ENCODE peak calls at places on chromosomes 4 and X, in ten cellular contexts. One of them, this sample, is unnamed.

GRCh38 chr4:85986266-85986665 is 373.6 kb downstream of the MAPK10 start:
- DNase-seq in HepG2: no peak
- DNase-seq in D341Med: no peak
- DNase-seq in tibial nerve: no peak
- DNase-seq in CD8-positive, alpha-beta T cell: no peak
- DNase-seq in cardiac muscle cell: no peak
- DNase-seq in stimulated activated CD8-positive, alpha-beta memory T cell treated with anti-CD3 and anti-CD28 coated beads, Interleukin-4, amount 100 ng/mL, for 4 hours: no peak
- DNase-seq in stimulated activated CD4-positive, alpha-beta T cell treated with anti-CD3 and anti-CD28 coated beads, Interleukin-12 subunit alpha, Interleukin-12 subunit beta, amount 100 ng/mL, for 48 hours: no peak
- DNase-seq in naive thymus-derived CD8-positive, alpha-beta T cell: no peak
- DNase-seq in HT1080: no peak
- DNase-seq in this sample: no peak

GRCh38 chrX:150475466-150475865 is 93.0 kb upstream of the MTM1 start:
- DNase-seq in naive thymus-derived CD8-positive, alpha-beta T cell: no peak
- DNase-seq in HepG2: no peak
- DNase-seq in stimulated activated CD4-positive, alpha-beta T cell treated with anti-CD3 and anti-CD28 coated beads, Interleukin-12 subunit alpha, Interleukin-12 subunit beta, amount 100 ng/mL, for 48 hours: no peak
- DNase-seq in D341Med: no peak
- DNase-seq in CD8-positive, alpha-beta T cell: no peak
- DNase-seq in HT1080: no peak
- DNase-seq in stimulated activated CD8-positive, alpha-beta memory T cell treated with anti-CD3 and anti-CD28 coated beads, Interleukin-4, amount 100 ng/mL, for 4 hours: no peak
- DNase-seq in tibial nerve: no peak
- DNase-seq in cardiac muscle cell: peak; percentile 33
- DNase-seq in this sample: no peak

GRCh38 chr4:146368209-146368608 is 153.5 kb downstream of the SLC10A7 start:
- DNase-seq in HT1080: no peak
- DNase-seq in cardiac muscle cell: peak; percentile 73
- DNase-seq in naive thymus-derived CD8-positive, alpha-beta T cell: no peak
- DNase-seq in CD8-positive, alpha-beta T cell: no peak
- DNase-seq in D341Med: no peak
- DNase-seq in stimulated activated CD8-positive, alpha-beta memory T cell treated with anti-CD3 and anti-CD28 coated beads, Interleukin-4, amount 100 ng/mL, for 4 hours: no peak
- DNase-seq in HepG2: no peak
- DNase-seq in stimulated activated CD4-positive, alpha-beta T cell treated with anti-CD3 and anti-CD28 coated beads, Interleukin-12 subunit alpha, Interleukin-12 subunit beta, amount 100 ng/mL, for 48 hours: no peak
- DNase-seq in tibial nerve: no peak
- DNase-seq in this sample: no peak

GRCh38 chr4:140249351-140249750 is 95.4 kb upstream of the MAML3 start:
- DNase-seq in naive thymus-derived CD8-positive, alpha-beta T cell: peak; percentile 25
- DNase-seq in HT1080: no peak
- DNase-seq in tibial nerve: no peak
- DNase-seq in cardiac muscle cell: peak; percentile 62
- DNase-seq in D341Med: no peak
- DNase-seq in stimulated activated CD8-positive, alpha-beta memory T cell treated with anti-CD3 and anti-CD28 coated beads, Interleukin-4, amount 100 ng/mL, for 4 hours: no peak
- DNase-seq in CD8-positive, alpha-beta T cell: no peak
- DNase-seq in stimulated activated CD4-positive, alpha-beta T cell treated with anti-CD3 and anti-CD28 coated beads, Interleukin-12 subunit alpha, Interleukin-12 subunit beta, amount 100 ng/mL, for 48 hours: no peak
- DNase-seq in HepG2: no peak
- DNase-seq in this sample: no peak

GRCh38 chrX:100731441-100732281 is at the start of gene SYTL4:
- DNase-seq in CD8-positive, alpha-beta T cell: no peak
- DNase-seq in stimulated activated CD8-positive, alpha-beta memory T cell treated with anti-CD3 and anti-CD28 coated beads, Interleukin-4, amount 100 ng/mL, for 4 hours: no peak
- DNase-seq in D341Med: peak; percentile 59
- DNase-seq in stimulated activated CD4-positive, alpha-beta T cell treated with anti-CD3 and anti-CD28 coated beads, Interleukin-12 subunit alpha, Interleukin-12 subunit beta, amount 100 ng/mL, for 48 hours: no peak
- DNase-seq in HepG2: no peak
- DNase-seq in naive thymus-derived CD8-positive, alpha-beta T cell: no peak
- DNase-seq in tibial nerve: no peak
- DNase-seq in cardiac muscle cell: no peak
- DNase-seq in HT1080: no peak
- DNase-seq in this sample: no peak

GRCh38 chr4:19051751-19052296 is 1030.3 kb upstream of the LCORL start:
- DNase-seq in cardiac muscle cell: no peak
- DNase-seq in HepG2: no peak
- DNase-seq in naive thymus-derived CD8-positive, alpha-beta T cell: no peak
- DNase-seq in D341Med: no peak
- DNase-seq in stimulated activated CD8-positive, alpha-beta memory T cell treated with anti-CD3 and anti-CD28 coated beads, Interleukin-4, amount 100 ng/mL, for 4 hours: no peak
- DNase-seq in stimulated activated CD4-positive, alpha-beta T cell treated with anti-CD3 and anti-CD28 coated beads, Interleukin-12 subunit alpha, Interleukin-12 subunit beta, amount 100 ng/mL, for 48 hours: no peak
- DNase-seq in tibial nerve: no peak
- DNase-seq in CD8-positive, alpha-beta T cell: no peak
- DNase-seq in HT1080: no peak
- DNase-seq in this sample: no peak

GRCh38 chr4:145170209-145170608 is 10.2 kb downstream of the OTUD4 start:
- DNase-seq in stimulated activated CD8-positive, alpha-beta memory T cell treated with anti-CD3 and anti-CD28 coated beads, Interleukin-4, amount 100 ng/mL, for 4 hours: no peak
- DNase-seq in cardiac muscle cell: peak; percentile 49
- DNase-seq in tibial nerve: no peak
- DNase-seq in stimulated activated CD4-positive, alpha-beta T cell treated with anti-CD3 and anti-CD28 coated beads, Interleukin-12 subunit alpha, Interleukin-12 subunit beta, amount 100 ng/mL, for 48 hours: no peak
- DNase-seq in naive thymus-derived CD8-positive, alpha-beta T cell: no peak
- DNase-seq in HT1080: no peak
- DNase-seq in CD8-positive, alpha-beta T cell: no peak
- DNase-seq in HepG2: no peak
- DNase-seq in D341Med: no peak
- DNase-seq in this sample: no peak

GRCh38 chrX:100673397-100673953 is 29.5 kb downstream of the SRPX2 start:
- DNase-seq in cardiac muscle cell: peak; percentile 79
- DNase-seq in tibial nerve: no peak
- DNase-seq in HepG2: no peak
- DNase-seq in CD8-positive, alpha-beta T cell: no peak
- DNase-seq in D341Med: no peak
- DNase-seq in stimulated activated CD4-positive, alpha-beta T cell treated with anti-CD3 and anti-CD28 coated beads, Interleukin-12 subunit alpha, Interleukin-12 subunit beta, amount 100 ng/mL, for 48 hours: no peak
- DNase-seq in naive thymus-derived CD8-positive, alpha-beta T cell: no peak
- DNase-seq in HT1080: peak; percentile 69
- DNase-seq in stimulated activated CD8-positive, alpha-beta memory T cell treated with anti-CD3 and anti-CD28 coated beads, Interleukin-4, amount 100 ng/mL, for 4 hours: no peak
- DNase-seq in this sample: no peak

GRCh38 chrX:105653891-105654290 is 168.4 kb upstream of the NRK start:
- DNase-seq in CD8-positive, alpha-beta T cell: no peak
- DNase-seq in stimulated activated CD8-positive, alpha-beta memory T cell treated with anti-CD3 and anti-CD28 coated beads, Interleukin-4, amount 100 ng/mL, for 4 hours: no peak
- DNase-seq in tibial nerve: no peak
- DNase-seq in D341Med: no peak
- DNase-seq in naive thymus-derived CD8-positive, alpha-beta T cell: no peak
- DNase-seq in HepG2: no peak
- DNase-seq in stimulated activated CD4-positive, alpha-beta T cell treated with anti-CD3 and anti-CD28 coated beads, Interleukin-12 subunit alpha, Interleukin-12 subunit beta, amount 100 ng/mL, for 48 hours: no peak
- DNase-seq in HT1080: peak; percentile 5
- DNase-seq in cardiac muscle cell: peak; percentile 16
- DNase-seq in this sample: no peak

GRCh38 chrX:29813174-29813573 is 402.2 kb upstream of the MAGEB2 start:
- DNase-seq in HT1080: no peak
- DNase-seq in D341Med: no peak
- DNase-seq in tibial nerve: no peak
- DNase-seq in stimulated activated CD4-positive, alpha-beta T cell treated with anti-CD3 and anti-CD28 coated beads, Interleukin-12 subunit alpha, Interleukin-12 subunit beta, amount 100 ng/mL, for 48 hours: no peak
- DNase-seq in stimulated activated CD8-positive, alpha-beta memory T cell treated with anti-CD3 and anti-CD28 coated beads, Interleukin-4, amount 100 ng/mL, for 4 hours: no peak
- DNase-seq in cardiac muscle cell: no peak
- DNase-seq in CD8-positive, alpha-beta T cell: no peak
- DNase-seq in naive thymus-derived CD8-positive, alpha-beta T cell: no peak
- DNase-seq in HepG2: no peak
- DNase-seq in this sample: no peak

GRCh38 chrX:37998586-37999267 is 7.6 kb upstream of the SYTL5 start:
- DNase-seq in HT1080: peak; percentile 77
- DNase-seq in CD8-positive, alpha-beta T cell: no peak
- DNase-seq in tibial nerve: no peak
- DNase-seq in stimulated activated CD4-positive, alpha-beta T cell treated with anti-CD3 and anti-CD28 coated beads, Interleukin-12 subunit alpha, Interleukin-12 subunit beta, amount 100 ng/mL, for 48 hours: no peak
- DNase-seq in naive thymus-derived CD8-positive, alpha-beta T cell: no peak
- DNase-seq in D341Med: no peak
- DNase-seq in stimulated activated CD8-positive, alpha-beta memory T cell treated with anti-CD3 and anti-CD28 coated beads, Interleukin-4, amount 100 ng/mL, for 4 hours: no peak
- DNase-seq in HepG2: no peak
- DNase-seq in cardiac muscle cell: no peak
- DNase-seq in this sample: no peak

GRCh38 chr4:102817613-102818268 is 9.6 kb downstream of the UBE2D3 start:
- DNase-seq in HT1080: no peak
- DNase-seq in stimulated activated CD4-positive, alpha-beta T cell treated with anti-CD3 and anti-CD28 coated beads, Interleukin-12 subunit alpha, Interleukin-12 subunit beta, amount 100 ng/mL, for 48 hours: no peak
- DNase-seq in tibial nerve: no peak
- DNase-seq in HepG2: no peak
- DNase-seq in cardiac muscle cell: no peak
- DNase-seq in stimulated activated CD8-positive, alpha-beta memory T cell treated with anti-CD3 and anti-CD28 coated beads, Interleukin-4, amount 100 ng/mL, for 4 hours: no peak
- DNase-seq in naive thymus-derived CD8-positive, alpha-beta T cell: no peak
- DNase-seq in CD8-positive, alpha-beta T cell: no peak
- DNase-seq in D341Med: no peak
- DNase-seq in this sample: no peak

GRCh38 chr4:147362868-147363440 is 117.9 kb upstream of the EDNRA start:
- DNase-seq in D341Med: no peak
- DNase-seq in stimulated activated CD4-positive, alpha-beta T cell treated with anti-CD3 and anti-CD28 coated beads, Interleukin-12 subunit alpha, Interleukin-12 subunit beta, amount 100 ng/mL, for 48 hours: no peak
- DNase-seq in tibial nerve: peak; percentile 53
- DNase-seq in naive thymus-derived CD8-positive, alpha-beta T cell: no peak
- DNase-seq in CD8-positive, alpha-beta T cell: no peak
- DNase-seq in cardiac muscle cell: peak; percentile 88
- DNase-seq in stimulated activated CD8-positive, alpha-beta memory T cell treated with anti-CD3 and anti-CD28 coated beads, Interleukin-4, amount 100 ng/mL, for 4 hours: no peak
- DNase-seq in HepG2: no peak
- DNase-seq in HT1080: no peak
- DNase-seq in this sample: no peak

GRCh38 chr4:126977306-126977705 is 655.5 kb upstream of the INTU start:
- DNase-seq in cardiac muscle cell: peak; percentile 22
- DNase-seq in naive thymus-derived CD8-positive, alpha-beta T cell: no peak
- DNase-seq in stimulated activated CD4-positive, alpha-beta T cell treated with anti-CD3 and anti-CD28 coated beads, Interleukin-12 subunit alpha, Interleukin-12 subunit beta, amount 100 ng/mL, for 48 hours: no peak
- DNase-seq in tibial nerve: no peak
- DNase-seq in CD8-positive, alpha-beta T cell: no peak
- DNase-seq in HT1080: peak; percentile 10
- DNase-seq in stimulated activated CD8-positive, alpha-beta memory T cell treated with anti-CD3 and anti-CD28 coated beads, Interleukin-4, amount 100 ng/mL, for 4 hours: no peak
- DNase-seq in HepG2: no peak
- DNase-seq in D341Med: no peak
- DNase-seq in this sample: no peak

GRCh38 chrX:116284383-116284782 is 113.8 kb downstream of the AGTR2 start:
- DNase-seq in tibial nerve: no peak
- DNase-seq in cardiac muscle cell: no peak
- DNase-seq in CD8-positive, alpha-beta T cell: no peak
- DNase-seq in HT1080: no peak
- DNase-seq in stimulated activated CD4-positive, alpha-beta T cell treated with anti-CD3 and anti-CD28 coated beads, Interleukin-12 subunit alpha, Interleukin-12 subunit beta, amount 100 ng/mL, for 48 hours: no peak
- DNase-seq in naive thymus-derived CD8-positive, alpha-beta T cell: no peak
- DNase-seq in D341Med: no peak
- DNase-seq in HepG2: no peak
- DNase-seq in stimulated activated CD8-positive, alpha-beta memory T cell treated with anti-CD3 and anti-CD28 coated beads, Interleukin-4, amount 100 ng/mL, for 4 hours: no peak
- DNase-seq in this sample: peak; percentile 17

GRCh38 chrX:10098235-10098819 is 58.4 kb upstream of the CLCN4 start:
- DNase-seq in HT1080: no peak
- DNase-seq in tibial nerve: no peak
- DNase-seq in HepG2: no peak
- DNase-seq in naive thymus-derived CD8-positive, alpha-beta T cell: peak; percentile 68
- DNase-seq in D341Med: no peak
- DNase-seq in stimulated activated CD8-positive, alpha-beta memory T cell treated with anti-CD3 and anti-CD28 coated beads, Interleukin-4, amount 100 ng/mL, for 4 hours: peak; percentile 44
- DNase-seq in stimulated activated CD4-positive, alpha-beta T cell treated with anti-CD3 and anti-CD28 coated beads, Interleukin-12 subunit alpha, Interleukin-12 subunit beta, amount 100 ng/mL, for 48 hours: peak; percentile 28
- DNase-seq in CD8-positive, alpha-beta T cell: no peak
- DNase-seq in cardiac muscle cell: no peak
- DNase-seq in this sample: no peak

GRCh38 chr4:134200811-134201215 is 776 bp downstream of the PABPC4L start:
- DNase-seq in stimulated activated CD8-positive, alpha-beta memory T cell treated with anti-CD3 and anti-CD28 coated beads, Interleukin-4, amount 100 ng/mL, for 4 hours: no peak
- DNase-seq in tibial nerve: no peak
- DNase-seq in stimulated activated CD4-positive, alpha-beta T cell treated with anti-CD3 and anti-CD28 coated beads, Interleukin-12 subunit alpha, Interleukin-12 subunit beta, amount 100 ng/mL, for 48 hours: no peak
- DNase-seq in naive thymus-derived CD8-positive, alpha-beta T cell: no peak
- DNase-seq in HT1080: no peak
- DNase-seq in cardiac muscle cell: peak; percentile 15
- DNase-seq in D341Med: no peak
- DNase-seq in CD8-positive, alpha-beta T cell: no peak
- DNase-seq in HepG2: no peak
- DNase-seq in this sample: no peak

GRCh38 chrX:46465203-46465602 is 80.0 kb downstream of the ZNF674 start:
- DNase-seq in naive thymus-derived CD8-positive, alpha-beta T cell: no peak
- DNase-seq in stimulated activated CD8-positive, alpha-beta memory T cell treated with anti-CD3 and anti-CD28 coated beads, Interleukin-4, amount 100 ng/mL, for 4 hours: no peak
- DNase-seq in D341Med: no peak
- DNase-seq in CD8-positive, alpha-beta T cell: no peak
- DNase-seq in tibial nerve: no peak
- DNase-seq in stimulated activated CD4-positive, alpha-beta T cell treated with anti-CD3 and anti-CD28 coated beads, Interleukin-12 subunit alpha, Interleukin-12 subunit beta, amount 100 ng/mL, for 48 hours: no peak
- DNase-seq in HT1080: no peak
- DNase-seq in HepG2: no peak
- DNase-seq in cardiac muscle cell: no peak
- DNase-seq in this sample: no peak

GRCh38 chrX:132258509-132258908 is 39.3 kb upstream of the RAP2C start:
- DNase-seq in stimulated activated CD8-positive, alpha-beta memory T cell treated with anti-CD3 and anti-CD28 coated beads, Interleukin-4, amount 100 ng/mL, for 4 hours: no peak
- DNase-seq in tibial nerve: no peak
- DNase-seq in HepG2: no peak
- DNase-seq in naive thymus-derived CD8-positive, alpha-beta T cell: no peak
- DNase-seq in stimulated activated CD4-positive, alpha-beta T cell treated with anti-CD3 and anti-CD28 coated beads, Interleukin-12 subunit alpha, Interleukin-12 subunit beta, amount 100 ng/mL, for 48 hours: no peak
- DNase-seq in CD8-positive, alpha-beta T cell: no peak
- DNase-seq in D341Med: no peak
- DNase-seq in cardiac muscle cell: no peak
- DNase-seq in HT1080: peak; percentile 1
- DNase-seq in this sample: no peak

GRCh38 chr4:152038238-152038637 is 277.4 kb upstream of the GATB start:
- DNase-seq in naive thymus-derived CD8-positive, alpha-beta T cell: no peak
- DNase-seq in D341Med: no peak
- DNase-seq in CD8-positive, alpha-beta T cell: no peak
- DNase-seq in HepG2: no peak
- DNase-seq in stimulated activated CD4-positive, alpha-beta T cell treated with anti-CD3 and anti-CD28 coated beads, Interleukin-12 subunit alpha, Interleukin-12 subunit beta, amount 100 ng/mL, for 48 hours: no peak
- DNase-seq in cardiac muscle cell: peak; percentile 7
- DNase-seq in HT1080: no peak
- DNase-seq in stimulated activated CD8-positive, alpha-beta memory T cell treated with anti-CD3 and anti-CD28 coated beads, Interleukin-4, amount 100 ng/mL, for 4 hours: no peak
- DNase-seq in tibial nerve: no peak
- DNase-seq in this sample: no peak

GRCh38 chr4:152188801-152189200 is 347.1 kb downstream of the FBXW7 start:
- DNase-seq in HepG2: no peak
- DNase-seq in HT1080: no peak
- DNase-seq in cardiac muscle cell: no peak
- DNase-seq in CD8-positive, alpha-beta T cell: no peak
- DNase-seq in D341Med: no peak
- DNase-seq in stimulated activated CD4-positive, alpha-beta T cell treated with anti-CD3 and anti-CD28 coated beads, Interleukin-12 subunit alpha, Interleukin-12 subunit beta, amount 100 ng/mL, for 48 hours: no peak
- DNase-seq in stimulated activated CD8-positive, alpha-beta memory T cell treated with anti-CD3 and anti-CD28 coated beads, Interleukin-4, amount 100 ng/mL, for 4 hours: no peak
- DNase-seq in naive thymus-derived CD8-positive, alpha-beta T cell: no peak
- DNase-seq in tibial nerve: no peak
- DNase-seq in this sample: no peak

GRCh38 chrX:40531056-40531826 is 49.5 kb upstream of the ATP6AP2 start:
- DNase-seq in CD8-positive, alpha-beta T cell: no peak
- DNase-seq in HT1080: no peak
- DNase-seq in stimulated activated CD8-positive, alpha-beta memory T cell treated with anti-CD3 and anti-CD28 coated beads, Interleukin-4, amount 100 ng/mL, for 4 hours: no peak
- DNase-seq in D341Med: no peak
- DNase-seq in naive thymus-derived CD8-positive, alpha-beta T cell: no peak
- DNase-seq in stimulated activated CD4-positive, alpha-beta T cell treated with anti-CD3 and anti-CD28 coated beads, Interleukin-12 subunit alpha, Interleukin-12 subunit beta, amount 100 ng/mL, for 48 hours: no peak
- DNase-seq in cardiac muscle cell: no peak
- DNase-seq in HepG2: no peak
- DNase-seq in tibial nerve: no peak
- DNase-seq in this sample: no peak

GRCh38 chr4:78671812-78672440 is 104.2 kb upstream of the BMP2K start:
- DNase-seq in stimulated activated CD8-positive, alpha-beta memory T cell treated with anti-CD3 and anti-CD28 coated beads, Interleukin-4, amount 100 ng/mL, for 4 hours: no peak
- DNase-seq in naive thymus-derived CD8-positive, alpha-beta T cell: no peak
- DNase-seq in D341Med: no peak
- DNase-seq in HT1080: no peak
- DNase-seq in stimulated activated CD4-positive, alpha-beta T cell treated with anti-CD3 and anti-CD28 coated beads, Interleukin-12 subunit alpha, Interleukin-12 subunit beta, amount 100 ng/mL, for 48 hours: no peak
- DNase-seq in CD8-positive, alpha-beta T cell: no peak
- DNase-seq in tibial nerve: no peak
- DNase-seq in HepG2: peak; percentile 18
- DNase-seq in cardiac muscle cell: no peak
- DNase-seq in this sample: no peak

GRCh38 chr4:6734165-6734786 is 18.3 kb downstream of the BLOC1S4 start:
- DNase-seq in HT1080: no peak
- DNase-seq in cardiac muscle cell: no peak
- DNase-seq in stimulated activated CD8-positive, alpha-beta memory T cell treated with anti-CD3 and anti-CD28 coated beads, Interleukin-4, amount 100 ng/mL, for 4 hours: no peak
- DNase-seq in D341Med: no peak
- DNase-seq in stimulated activated CD4-positive, alpha-beta T cell treated with anti-CD3 and anti-CD28 coated beads, Interleukin-12 subunit alpha, Interleukin-12 subunit beta, amount 100 ng/mL, for 48 hours: no peak
- DNase-seq in CD8-positive, alpha-beta T cell: no peak
- DNase-seq in HepG2: no peak
- DNase-seq in tibial nerve: no peak
- DNase-seq in naive thymus-derived CD8-positive, alpha-beta T cell: no peak
- DNase-seq in this sample: no peak

GRCh38 chrX:23907496-23908218 is at the start of the genes APOO and CXorf58:
- DNase-seq in CD8-positive, alpha-beta T cell: peak; percentile 85
- DNase-seq in stimulated activated CD8-positive, alpha-beta memory T cell treated with anti-CD3 and anti-CD28 coated beads, Interleukin-4, amount 100 ng/mL, for 4 hours: peak; percentile 80
- DNase-seq in tibial nerve: peak; percentile 72
- DNase-seq in cardiac muscle cell: peak; percentile 95
- DNase-seq in HepG2: peak; percentile 81
- DNase-seq in HT1080: peak; percentile 92
- DNase-seq in naive thymus-derived CD8-positive, alpha-beta T cell: peak; percentile 92
- DNase-seq in D341Med: peak; percentile 90
- DNase-seq in stimulated activated CD4-positive, alpha-beta T cell treated with anti-CD3 and anti-CD28 coated beads, Interleukin-12 subunit alpha, Interleukin-12 subunit beta, amount 100 ng/mL, for 48 hours: peak; percentile 87
- DNase-seq in this sample: peak; percentile 82

GRCh38 chr4:139728840-139729239 is 63.2 kb downstream of the MGST2 start:
- DNase-seq in stimulated activated CD4-positive, alpha-beta T cell treated with anti-CD3 and anti-CD28 coated beads, Interleukin-12 subunit alpha, Interleukin-12 subunit beta, amount 100 ng/mL, for 48 hours: no peak
- DNase-seq in tibial nerve: no peak
- DNase-seq in CD8-positive, alpha-beta T cell: no peak
- DNase-seq in HepG2: peak; percentile 38
- DNase-seq in HT1080: no peak
- DNase-seq in D341Med: no peak
- DNase-seq in cardiac muscle cell: no peak
- DNase-seq in naive thymus-derived CD8-positive, alpha-beta T cell: no peak
- DNase-seq in stimulated activated CD8-positive, alpha-beta memory T cell treated with anti-CD3 and anti-CD28 coated beads, Interleukin-4, amount 100 ng/mL, for 4 hours: no peak
- DNase-seq in this sample: no peak

GRCh38 chr4:1177274-1178141 is 5.1 kb upstream of the SPON2 start:
- DNase-seq in tibial nerve: no peak
- DNase-seq in cardiac muscle cell: no peak
- DNase-seq in CD8-positive, alpha-beta T cell: no peak
- DNase-seq in HT1080: peak; percentile 11
- DNase-seq in naive thymus-derived CD8-positive, alpha-beta T cell: peak; percentile 21
- DNase-seq in HepG2: peak; percentile 38
- DNase-seq in D341Med: peak; percentile 30
- DNase-seq in stimulated activated CD8-positive, alpha-beta memory T cell treated with anti-CD3 and anti-CD28 coated beads, Interleukin-4, amount 100 ng/mL, for 4 hours: peak; percentile 66
- DNase-seq in stimulated activated CD4-positive, alpha-beta T cell treated with anti-CD3 and anti-CD28 coated beads, Interleukin-12 subunit alpha, Interleukin-12 subunit beta, amount 100 ng/mL, for 48 hours: no peak
- DNase-seq in this sample: no peak

GRCh38 chr4:89684536-89684935 is 152.4 kb downstream of the SNCA start:
- DNase-seq in D341Med: no peak
- DNase-seq in stimulated activated CD8-positive, alpha-beta memory T cell treated with anti-CD3 and anti-CD28 coated beads, Interleukin-4, amount 100 ng/mL, for 4 hours: no peak
- DNase-seq in tibial nerve: no peak
- DNase-seq in cardiac muscle cell: peak; percentile 5
- DNase-seq in stimulated activated CD4-positive, alpha-beta T cell treated with anti-CD3 and anti-CD28 coated beads, Interleukin-12 subunit alpha, Interleukin-12 subunit beta, amount 100 ng/mL, for 48 hours: no peak
- DNase-seq in naive thymus-derived CD8-positive, alpha-beta T cell: no peak
- DNase-seq in CD8-positive, alpha-beta T cell: no peak
- DNase-seq in HT1080: no peak
- DNase-seq in HepG2: no peak
- DNase-seq in this sample: no peak